ENCODE peak calls at places on chromosome 4, in nine cellular contexts. One of them, this sample, is unnamed.

GRCh38 chr4:30950737-30951136 is 230.6 kb downstream of the PCDH7 start:
- DNase-seq in BJ: no peak
- DNase-seq in mammary epithelial cell: peak
- DNase-seq in CD4-positive, CD25-positive, alpha-beta regulatory T cell: no peak
- DNase-seq in osteoblast: no peak
- DNase-seq in HepG2: no peak
- DNase-seq in cardiac muscle cell: no peak
- DNase-seq in H7: no peak
- DNase-seq in A549: no peak
- DNase-seq in this sample: no peak

GRCh38 chr4:68062501-68062900 is 67.2 kb downstream of the TMPRSS11F start:
- DNase-seq in BJ: no peak
- DNase-seq in mammary epithelial cell: no peak
- DNase-seq in CD4-positive, CD25-positive, alpha-beta regulatory T cell: no peak
- DNase-seq in osteoblast: no peak
- DNase-seq in HepG2: no peak
- DNase-seq in cardiac muscle cell: no peak
- DNase-seq in H7: no peak
- DNase-seq in A549: no peak
- DNase-seq in this sample: no peak

GRCh38 chr4:62953752-62954151 is 1455.5 kb downstream of the TECRL start:
- DNase-seq in BJ: no peak
- DNase-seq in mammary epithelial cell: no peak
- DNase-seq in CD4-positive, CD25-positive, alpha-beta regulatory T cell: no peak
- DNase-seq in osteoblast: no peak
- DNase-seq in HepG2: no peak
- DNase-seq in cardiac muscle cell: no peak
- DNase-seq in H7: peak
- DNase-seq in A549: no peak
- DNase-seq in this sample: no peak

GRCh38 chr4:34636623-34637022 is 1607.7 kb downstream of the ARAP2 start:
- DNase-seq in BJ: no peak
- DNase-seq in mammary epithelial cell: no peak
- DNase-seq in CD4-positive, CD25-positive, alpha-beta regulatory T cell: no peak
- DNase-seq in osteoblast: no peak
- DNase-seq in HepG2: no peak
- DNase-seq in cardiac muscle cell: no peak
- DNase-seq in H7: peak
- DNase-seq in A549: no peak
- DNase-seq in this sample: no peak

GRCh38 chr4:184649971-184650855 is 675 bp downstream of the PRIMPOL start:
- DNase-seq in BJ: no peak
- DNase-seq in mammary epithelial cell: peak
- DNase-seq in CD4-positive, CD25-positive, alpha-beta regulatory T cell: no peak
- DNase-seq in osteoblast: no peak
- DNase-seq in HepG2: peak
- DNase-seq in cardiac muscle cell: peak
- DNase-seq in H7: no peak
- DNase-seq in A549: no peak
- DNase-seq in this sample: no peak

GRCh38 chr4:64781737-64782326 is 372.6 kb upstream of the TECRL start:
- DNase-seq in BJ: no peak
- DNase-seq in mammary epithelial cell: peak
- DNase-seq in CD4-positive, CD25-positive, alpha-beta regulatory T cell: no peak
- DNase-seq in osteoblast: peak
- DNase-seq in HepG2: peak
- DNase-seq in cardiac muscle cell: peak
- DNase-seq in H7: peak
- DNase-seq in A549: no peak
- DNase-seq in this sample: peak

GRCh38 chr4:128604840-128605239 is 204.7 kb upstream of the JADE1 start:
- DNase-seq in BJ: no peak
- DNase-seq in mammary epithelial cell: peak
- DNase-seq in CD4-positive, CD25-positive, alpha-beta regulatory T cell: no peak
- DNase-seq in osteoblast: no peak
- DNase-seq in HepG2: no peak
- DNase-seq in cardiac muscle cell: peak
- DNase-seq in H7: no peak
- DNase-seq in A549: no peak
- DNase-seq in this sample: no peak

GRCh38 chr4:3681191-3681590 is 85.0 kb upstream of the ADRA2C start:
- DNase-seq in BJ: no peak
- DNase-seq in mammary epithelial cell: no peak
- DNase-seq in CD4-positive, CD25-positive, alpha-beta regulatory T cell: no peak
- DNase-seq in osteoblast: no peak
- DNase-seq in HepG2: no peak
- DNase-seq in cardiac muscle cell: no peak
- DNase-seq in H7: no peak
- DNase-seq in A549: no peak
- DNase-seq in this sample: no peak

GRCh38 chr4:139184129-139184528 is 7.1 kb upstream of the ELF2 start:
- DNase-seq in BJ: no peak
- DNase-seq in mammary epithelial cell: no peak
- DNase-seq in CD4-positive, CD25-positive, alpha-beta regulatory T cell: no peak
- DNase-seq in osteoblast: no peak
- DNase-seq in HepG2: no peak
- DNase-seq in cardiac muscle cell: peak
- DNase-seq in H7: no peak
- DNase-seq in A549: no peak
- DNase-seq in this sample: no peak

GRCh38 chr4:5465956-5466355 is 242.4 kb downstream of the EVC2 start:
- DNase-seq in BJ: no peak
- DNase-seq in mammary epithelial cell: no peak
- DNase-seq in CD4-positive, CD25-positive, alpha-beta regulatory T cell: no peak
- DNase-seq in osteoblast: no peak
- DNase-seq in HepG2: no peak
- DNase-seq in cardiac muscle cell: no peak
- DNase-seq in H7: no peak
- DNase-seq in A549: no peak
- DNase-seq in this sample: no peak

GRCh38 chr4:6338175-6338950 is 68.7 kb downstream of the WFS1 start:
- DNase-seq in BJ: no peak
- DNase-seq in mammary epithelial cell: no peak
- DNase-seq in CD4-positive, CD25-positive, alpha-beta regulatory T cell: no peak
- DNase-seq in osteoblast: no peak
- DNase-seq in HepG2: no peak
- DNase-seq in cardiac muscle cell: no peak
- DNase-seq in H7: no peak
- DNase-seq in A549: no peak
- DNase-seq in this sample: no peak

GRCh38 chr4:15007201-15007600 is 4.9 kb downstream of the CPEB2 start:
- DNase-seq in BJ: no peak
- DNase-seq in mammary epithelial cell: no peak
- DNase-seq in CD4-positive, CD25-positive, alpha-beta regulatory T cell: no peak
- DNase-seq in osteoblast: peak
- DNase-seq in HepG2: no peak
- DNase-seq in cardiac muscle cell: no peak
- DNase-seq in H7: peak
- DNase-seq in A549: no peak
- DNase-seq in this sample: no peak
- H3K4me3 ChIP-seq in BJ: no peak
- H3K4me3 ChIP-seq in mammary epithelial cell: peak
- H3K4me3 ChIP-seq in CD4-positive, CD25-positive, alpha-beta regulatory T cell: peak
- H3K4me3 ChIP-seq in osteoblast: peak
- H3K4me3 ChIP-seq in HepG2: no peak
- H3K4me3 ChIP-seq in cardiac muscle cell: peak
- H3K4me3 ChIP-seq in H7: no peak
- H3K4me3 ChIP-seq in A549: peak
- H3K4me3 ChIP-seq in this sample: no peak

GRCh38 chr4:183321079-183321478 is 1.0 kb upstream of the CLDN22 start:
- DNase-seq in BJ: no peak
- DNase-seq in mammary epithelial cell: no peak
- DNase-seq in CD4-positive, CD25-positive, alpha-beta regulatory T cell: no peak
- DNase-seq in osteoblast: no peak
- DNase-seq in HepG2: no peak
- DNase-seq in cardiac muscle cell: no peak
- DNase-seq in H7: no peak
- DNase-seq in A549: no peak
- DNase-seq in this sample: no peak

GRCh38 chr4:183318656-183319055 is 1.4 kb downstream of the CLDN22 start:
- DNase-seq in BJ: no peak
- DNase-seq in mammary epithelial cell: no peak
- DNase-seq in CD4-positive, CD25-positive, alpha-beta regulatory T cell: no peak
- DNase-seq in osteoblast: no peak
- DNase-seq in HepG2: no peak
- DNase-seq in cardiac muscle cell: no peak
- DNase-seq in H7: no peak
- DNase-seq in A549: no peak
- DNase-seq in this sample: no peak

GRCh38 chr4:183322326-183322725 is at the start of gene CLDN24:
- DNase-seq in BJ: no peak
- DNase-seq in mammary epithelial cell: no peak
- DNase-seq in CD4-positive, CD25-positive, alpha-beta regulatory T cell: no peak
- DNase-seq in osteoblast: no peak
- DNase-seq in HepG2: peak
- DNase-seq in cardiac muscle cell: no peak
- DNase-seq in H7: no peak
- DNase-seq in A549: no peak
- DNase-seq in this sample: no peak

GRCh38 chr4:183321516-183321915 is 710 bp downstream of the CLDN24 start:
- DNase-seq in BJ: no peak
- DNase-seq in mammary epithelial cell: no peak
- DNase-seq in CD4-positive, CD25-positive, alpha-beta regulatory T cell: no peak
- DNase-seq in osteoblast: no peak
- DNase-seq in HepG2: no peak
- DNase-seq in cardiac muscle cell: no peak
- DNase-seq in H7: no peak
- DNase-seq in A549: no peak
- DNase-seq in this sample: no peak

DNA sequence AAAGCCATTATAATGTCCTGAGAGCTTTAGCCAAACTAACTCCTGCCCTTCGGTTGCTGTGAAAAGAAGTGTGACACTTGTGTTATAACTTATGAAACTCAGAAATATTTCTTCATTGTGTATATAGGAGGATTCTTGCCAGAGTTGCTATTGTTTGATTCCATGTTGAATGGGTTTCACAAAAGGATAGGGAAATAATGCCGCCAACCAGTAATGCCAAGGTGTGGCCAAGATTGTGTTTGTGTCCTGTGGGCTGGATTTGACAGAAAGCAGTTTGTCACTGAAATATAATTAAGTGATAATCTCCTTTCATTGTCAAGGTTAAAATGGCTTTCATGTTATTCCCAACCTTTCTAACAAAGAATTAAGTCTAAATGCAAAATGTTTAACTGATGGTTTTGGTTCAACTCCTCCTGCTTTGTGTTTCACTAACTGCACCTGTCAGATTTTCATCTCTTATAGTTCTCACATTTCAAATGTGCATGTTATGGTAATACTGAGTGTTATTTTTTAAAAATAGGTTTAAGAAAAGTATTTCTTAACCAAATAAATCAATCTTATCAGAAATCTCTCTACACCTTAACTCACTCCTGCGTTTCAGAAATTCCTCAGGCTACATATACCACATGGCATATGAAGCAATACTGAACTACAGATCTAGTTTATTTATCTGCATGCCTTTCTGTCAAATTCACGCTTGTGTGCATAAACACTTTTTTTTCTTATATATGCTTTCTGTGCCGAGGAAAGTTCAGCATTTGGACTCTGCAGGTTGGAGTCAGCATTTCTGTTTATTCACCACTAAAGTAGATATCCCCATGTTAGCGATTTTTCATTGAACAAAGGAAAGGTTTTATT is at the start of gene CLDN22:
- DNase-seq in BJ: no peak
- DNase-seq in mammary epithelial cell: no peak
- DNase-seq in CD4-positive, CD25-positive, alpha-beta regulatory T cell: no peak
- DNase-seq in osteoblast: no peak
- DNase-seq in HepG2: peak
- DNase-seq in cardiac muscle cell: no peak
- DNase-seq in H7: no peak
- DNase-seq in A549: no peak
- DNase-seq in this sample: no peak
- H3K4me3 ChIP-seq in BJ: no peak
- H3K4me3 ChIP-seq in mammary epithelial cell: no peak
- H3K4me3 ChIP-seq in CD4-positive, CD25-positive, alpha-beta regulatory T cell: no peak
- H3K4me3 ChIP-seq in osteoblast: no peak
- H3K4me3 ChIP-seq in HepG2: no peak
- H3K4me3 ChIP-seq in cardiac muscle cell: no peak
- H3K4me3 ChIP-seq in H7: no peak
- H3K4me3 ChIP-seq in A549: no peak
- H3K4me3 ChIP-seq in this sample: no peak

DNA sequence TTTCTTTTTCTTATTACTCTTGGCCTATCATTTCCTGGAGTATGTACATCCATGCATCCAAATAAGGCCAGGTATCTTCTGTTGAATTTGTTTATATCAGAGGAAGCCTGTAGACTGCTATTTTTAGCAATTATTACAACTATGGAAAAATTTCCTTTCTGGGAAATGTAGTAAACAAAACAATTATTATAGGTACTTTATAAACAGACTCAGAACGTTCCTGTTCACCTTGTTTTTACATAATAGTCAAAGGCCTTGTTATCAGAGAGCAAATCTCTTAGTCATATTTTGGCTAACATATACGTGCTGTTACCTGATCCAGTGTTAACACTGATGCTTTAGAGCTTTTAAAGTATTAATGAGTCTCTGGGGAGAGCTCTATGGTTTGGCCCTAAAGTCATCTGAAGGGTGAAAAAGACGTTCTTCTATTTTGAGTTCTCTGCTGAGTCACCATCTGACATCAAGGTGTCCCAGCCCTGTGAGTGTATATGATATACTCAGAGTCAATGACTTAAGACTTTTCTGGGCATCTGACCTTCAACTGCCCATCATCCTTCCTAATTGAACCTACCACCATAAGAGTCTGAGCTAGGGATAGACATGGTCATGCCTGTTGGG is 7.3 kb downstream of the SPARCL1 start:
- DNase-seq in BJ: no peak
- DNase-seq in mammary epithelial cell: peak
- DNase-seq in CD4-positive, CD25-positive, alpha-beta regulatory T cell: no peak
- DNase-seq in osteoblast: peak
- DNase-seq in HepG2: no peak
- DNase-seq in cardiac muscle cell: no peak
- DNase-seq in H7: no peak
- DNase-seq in A549: no peak
- DNase-seq in this sample: peak
- H3K4me3 ChIP-seq in BJ: no peak
- H3K4me3 ChIP-seq in mammary epithelial cell: no peak
- H3K4me3 ChIP-seq in CD4-positive, CD25-positive, alpha-beta regulatory T cell: no peak
- H3K4me3 ChIP-seq in osteoblast: no peak
- H3K4me3 ChIP-seq in HepG2: no peak
- H3K4me3 ChIP-seq in cardiac muscle cell: no peak
- H3K4me3 ChIP-seq in H7: no peak
- H3K4me3 ChIP-seq in A549: no peak
- H3K4me3 ChIP-seq in this sample: no peak

DNA sequence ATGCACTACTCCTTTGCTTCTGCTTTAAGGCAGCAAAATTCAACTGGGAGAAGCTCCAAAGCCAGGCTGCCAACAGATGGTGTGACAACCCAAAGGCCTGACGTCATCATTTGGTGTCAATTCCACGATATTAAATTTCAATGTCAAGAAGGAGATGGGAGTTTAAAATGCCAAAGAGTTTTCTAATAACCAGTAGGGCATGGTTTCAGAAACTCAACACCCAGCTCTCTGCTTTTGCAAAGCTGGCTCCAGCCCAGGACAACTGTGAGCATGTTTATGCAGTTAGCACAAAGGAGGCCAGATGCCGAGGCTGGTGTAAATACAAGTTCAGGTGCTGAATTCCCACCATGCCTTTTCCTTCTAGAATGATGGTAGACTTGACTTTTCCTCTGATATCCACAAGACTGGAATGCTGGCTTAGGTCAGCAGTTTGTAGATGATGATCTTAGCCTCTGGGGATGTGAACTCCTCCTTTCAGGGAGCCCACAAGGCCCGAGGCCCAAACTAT is 67.3 kb downstream of the AFAP1 start:
- DNase-seq in BJ: peak
- DNase-seq in mammary epithelial cell: no peak
- DNase-seq in CD4-positive, CD25-positive, alpha-beta regulatory T cell: no peak
- DNase-seq in osteoblast: peak
- DNase-seq in HepG2: no peak
- DNase-seq in cardiac muscle cell: peak
- DNase-seq in H7: no peak
- DNase-seq in A549: no peak
- DNase-seq in this sample: peak
- H3K4me3 ChIP-seq in BJ: no peak
- H3K4me3 ChIP-seq in mammary epithelial cell: no peak
- H3K4me3 ChIP-seq in CD4-positive, CD25-positive, alpha-beta regulatory T cell: no peak
- H3K4me3 ChIP-seq in osteoblast: peak
- H3K4me3 ChIP-seq in HepG2: no peak
- H3K4me3 ChIP-seq in cardiac muscle cell: no peak
- H3K4me3 ChIP-seq in H7: no peak
- H3K4me3 ChIP-seq in A549: peak
- H3K4me3 ChIP-seq in this sample: no peak

This sample was measured in LNCaP clone FGC.